ENCODE peak calls at places on chromosomes 4 and X, in nine cellular contexts. F is bronchial epithelial cell, Q is fibroblast of mammary gland, R is epithelial cell of proximal tubule, O is NB4, C is prostate gland, V is fibroblast of the aortic adventitia, Z is breast epithelium, A is lower leg skin. B is an unnamed sample.

GRCh38 chrX:152632445-152633097 is 5.1 kb upstream of the GABRQ start:
- DNase-seq in F (peak), Q (peak), R (no peak), O (peak), C (peak), V (peak), Z (peak), A (peak), B (peak)

GRCh38 chr4:187179086-187180070 is 455.7 kb upstream of the FAT1 start:
- DNase-seq in F (no peak), Q (peak), R (no peak), O (no peak), C (no peak), V (no peak), Z (no peak), A (no peak), B (peak)

GRCh38 chr4:139740531-139741041 is 75.0 kb downstream of the MGST2 start:
- DNase-seq in F (peak), Q (peak), R (no peak), O (peak), C (peak), V (peak), Z (peak), A (peak), B (peak)

GRCh38 chr4:152735302-152735917 is 44.1 kb downstream of the TIGD4 start:
- DNase-seq in F (peak), Q (peak), R (no peak), O (peak), C (no peak), V (peak), Z (no peak), A (no peak), B (peak)

GRCh38 chr4:164918956-164919355 is 42.0 kb downstream of the APELA start:
- DNase-seq in F (no peak), Q (no peak), R (no peak), O (no peak), C (no peak), V (no peak), Z (no peak), A (no peak), B (no peak)

GRCh38 chr4:11741190-11741652 is 312.5 kb upstream of the HS3ST1 start:
- DNase-seq in F (peak), Q (peak), R (no peak), O (no peak), C (no peak), V (peak), Z (no peak), A (no peak), B (no peak)

GRCh38 chr4:110781944-110782343 is 159.1 kb upstream of the PITX2 start:
- DNase-seq in F (no peak), Q (no peak), R (no peak), O (no peak), C (no peak), V (no peak), Z (no peak), A (no peak), B (no peak)

GRCh38 chr4:186621959-186622553 is 66.7 kb upstream of the MTNR1A start:
- DNase-seq in F (no peak), Q (peak), R (no peak), O (no peak), C (no peak), V (peak), Z (no peak), A (no peak), B (peak)

GRCh38 chr4:123398803-123399637 is 2.4 kb downstream of the SPRY1 start:
- DNase-seq in F (peak), Q (peak), R (no peak), O (peak), C (peak), V (peak), Z (peak), A (peak), B (peak)

GRCh38 chr4:1381944-1382541 is 24.2 kb downstream of the NKX1-1 start:
- DNase-seq in F (no peak), Q (no peak), R (no peak), O (no peak), C (no peak), V (no peak), Z (no peak), A (no peak), B (no peak)

GRCh38 chrX:155889328-155889727 is 8.2 kb downstream of the VAMP7 start:
- DNase-seq in F (no peak), Q (no peak), R (no peak), O (no peak), C (no peak), V (no peak), Z (no peak), A (no peak), B (no peak)

GRCh38 chr4:165208322-165208652 is 926 bp downstream of the KLHL2 start:
- DNase-seq in F (no peak), Q (no peak), R (no peak), O (no peak), C (no peak), V (no peak), Z (peak), A (no peak), B (no peak)

GRCh38 chr4:56909083-56909981 is 1.6 kb downstream of the REST start:
- DNase-seq in F (peak), Q (peak), R (no peak), O (peak), C (peak), V (peak), Z (peak), A (peak), B (peak)

GRCh38 chr4:133812236-133812635 is 389.4 kb downstream of the PABPC4L start:
- DNase-seq in F (no peak), Q (no peak), R (no peak), O (no peak), C (no peak), V (no peak), Z (no peak), A (no peak), B (no peak)

GRCh38 chr4:169115897-169116254 is 105.8 kb upstream of the CBR4 start:
- DNase-seq in F (peak), Q (peak), R (peak), O (no peak), C (no peak), V (peak), Z (no peak), A (no peak), B (peak)
- TF ChIP-seq CTCF in F (peak), Q (peak), R (peak), O (no peak), C (no peak), V (peak), Z (no peak), A (no peak), B (peak)

DNA sequence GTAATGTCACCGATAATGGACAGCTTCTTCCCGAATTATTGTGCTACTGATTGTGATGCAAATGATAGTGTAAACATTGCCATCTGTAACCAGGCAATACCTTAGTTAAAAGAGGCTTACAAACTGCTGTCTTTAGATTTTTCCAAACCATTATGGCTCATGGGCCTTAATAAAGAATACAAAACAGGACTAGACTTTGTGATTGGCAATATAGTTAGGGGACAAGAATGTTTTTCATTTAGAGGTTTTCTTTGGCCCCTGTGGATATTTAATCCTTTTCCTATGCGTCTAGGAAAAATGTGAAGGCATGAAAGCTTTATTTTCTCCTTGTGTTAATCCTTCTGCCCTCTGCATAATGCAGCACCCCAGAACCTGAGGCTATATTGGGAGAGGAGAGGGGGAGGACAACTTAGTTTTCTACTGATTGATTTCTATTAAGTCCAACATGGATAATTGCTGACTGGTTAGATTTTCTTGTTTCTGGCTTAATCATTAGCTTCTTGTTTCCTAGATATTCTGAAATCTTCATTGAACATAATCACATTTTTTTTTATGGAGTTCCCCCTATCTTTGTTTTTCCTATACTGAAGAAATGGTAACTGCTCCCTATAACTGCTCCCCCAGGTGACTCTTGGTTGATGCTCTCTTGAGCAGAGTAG is 1.9 kb downstream of the PRPS1 start:
- DNase-seq in F (no peak), Q (no peak), R (no peak), O (no peak), C (no peak), V (no peak), Z (no peak), A (no peak), B (no peak)
- H3K4me3 ChIP-seq in F (no peak), Q (peak), R (peak), O (peak), C (no peak), V (peak), Z (peak), A (no peak), B (peak)

GRCh38 chrX:136767104-136767941 is 13.4 kb downstream of the ARHGEF6 start:
- DNase-seq in F (no peak), Q (peak), R (no peak), O (peak), C (peak), V (peak), Z (peak), A (peak), B (peak)
- TF ChIP-seq CTCF in F (peak), Q (no peak), R (no peak), O (no peak), C (no peak), V (peak), Z (no peak), A (no peak), B (peak)

GRCh38 chr4:17636341-17636695 is 21.9 kb downstream of the MED28 start:
- DNase-seq in F (no peak), Q (no peak), R (no peak), O (no peak), C (no peak), V (no peak), Z (no peak), A (no peak), B (no peak)
- H3K4me3 ChIP-seq in F (no peak), Q (no peak), R (no peak), O (no peak), C (no peak), V (no peak), Z (no peak), A (no peak), B (no peak)

GRCh38 chrX:109709129-109709631 is 23.9 kb downstream of the ACSL4 start:
- DNase-seq in F (peak), Q (peak), R (no peak), O (peak), C (no peak), V (peak), Z (no peak), A (no peak), B (peak)
- TF ChIP-seq CTCF in F (no peak), Q (peak), R (no peak), O (no peak), C (no peak), V (no peak), Z (no peak), A (no peak), B (no peak)

DNA sequence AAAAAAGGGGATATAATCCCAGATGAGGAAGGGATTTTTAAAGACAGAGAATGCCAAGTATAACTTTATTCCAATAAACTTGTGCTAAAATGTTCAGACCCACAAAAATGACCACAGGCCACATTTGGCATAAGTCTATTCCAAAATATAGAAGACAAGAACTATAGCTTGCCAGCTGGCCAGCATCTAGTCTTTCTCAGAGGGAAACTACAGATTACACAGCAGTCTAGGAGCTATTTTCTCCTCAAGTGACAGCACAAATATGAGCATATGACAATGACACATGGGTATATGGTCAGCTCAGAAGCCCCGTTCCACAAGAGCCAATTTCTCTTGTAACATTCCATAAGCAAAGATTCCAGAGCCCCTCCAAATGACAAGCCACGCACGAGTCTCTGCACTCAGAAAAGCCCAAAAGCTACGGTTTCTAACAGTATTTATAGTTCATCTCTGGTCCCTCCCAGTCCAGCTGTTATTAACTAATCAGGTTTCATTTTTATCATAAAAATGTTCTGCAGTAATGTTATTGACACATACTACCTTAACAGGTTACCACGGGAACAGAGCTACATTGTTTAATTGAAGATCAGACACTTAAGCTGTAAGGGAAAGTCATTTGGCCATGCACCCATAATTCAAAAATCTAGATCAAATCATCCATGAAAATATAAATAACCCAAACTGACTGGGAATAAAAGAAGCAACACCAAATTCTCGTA is 70.3 kb downstream of the RAB28 start:
- DNase-seq in F (no peak), Q (no peak), R (no peak), O (no peak), C (no peak), V (peak), Z (no peak), A (no peak), B (no peak)
- H3K4me3 ChIP-seq in F (no peak), Q (no peak), R (no peak), O (no peak), C (no peak), V (no peak), Z (no peak), A (no peak), B (no peak)

GRCh38 chr4:25505637-25505991 is 128.6 kb downstream of the ANAPC4 start:
- DNase-seq in F (no peak), Q (no peak), R (no peak), O (no peak), C (no peak), V (no peak), Z (no peak), A (no peak), B (no peak)
- TF ChIP-seq CTCF in F (no peak), Q (no peak), R (no peak), O (no peak), C (no peak), V (no peak), Z (no peak), A (no peak), B (no peak)

GRCh38 chrX:102744307-102744706 is 23.8 kb downstream of the GPRASP3 start:
- DNase-seq in F (no peak), Q (no peak), R (no peak), O (no peak), C (no peak), V (no peak), Z (no peak), A (no peak), B (no peak)

GRCh38 chrX:102745513-102746133 is 25.1 kb downstream of the GPRASP3 start:
- DNase-seq in F (no peak), Q (no peak), R (no peak), O (no peak), C (no peak), V (no peak), Z (no peak), A (no peak), B (peak)

GRCh38 chrX:102746134-102746584 is 25.6 kb downstream of the GPRASP3 start:
- DNase-seq in F (no peak), Q (peak), R (no peak), O (no peak), C (peak), V (peak), Z (no peak), A (no peak), B (peak)
- H3K4me3 ChIP-seq in F (peak), Q (peak), R (peak), O (no peak), C (peak), V (peak), Z (peak), A (peak), B (peak)

B was measured in astrocyte of the spinal cord.